ENCODE peak calls at places on chromosome 11, in seven cellular contexts. N is NCI-H1436 treated with DMSO at 0.1 percent for 48 hours; E is A549; F is AML-193; D is caudate nucleus; T is activated CD4-positive, alpha-beta T cell treated with anti-CD3 and anti-CD28 coated beads, Interleukin-2, amount 50 U/mL, for 24 hours; C is stimulated activated CD4-positive, alpha-beta T cell treated with anti-CD3 and anti-CD28 coated beads, Interleukin-1b, Interleukin-23, amount 100 ng/mL, for 1 hour. S is an unnamed sample.

GRCh38 chr11:36512016-36512415 is 1.9 kb upstream of the TRAF6 start:
- DNase-seq in N (no peak), E (no peak), F (no peak), D (no peak), T (no peak), C (no peak), S (no peak)

GRCh38 chr11:102604875-102605274 is 20.3 kb downstream of the MMP20 start:
- DNase-seq in N (no peak), E (no peak), F (no peak), D (no peak), T (no peak), C (no peak), S (no peak)

GRCh38 chr11:393219-394033 is 583 bp upstream of the PKP3 start:
- DNase-seq in N (no peak), E (peak), F (no peak), D (no peak), T (no peak), C (no peak), S (no peak)

GRCh38 chr11:102592634-102593581 is 32.2 kb downstream of the MMP20 start:
- DNase-seq in N (no peak), E (peak), F (peak), D (no peak), T (no peak), C (no peak), S (no peak)

GRCh38 chr11:110196241-110196754 is 100.1 kb downstream of the RDX start:
- DNase-seq in N (no peak), E (peak), F (no peak), D (no peak), T (no peak), C (no peak), S (no peak)

GRCh38 chr11:131762346-131763110 is 392.1 kb downstream of the NTM start:
- DNase-seq in N (no peak), E (no peak), F (no peak), D (no peak), T (no peak), C (no peak), S (no peak)

GRCh38 chr11:121249039-121249663 is 43.4 kb upstream of the SC5D start:
- DNase-seq in N (no peak), E (peak), F (peak), D (peak), T (no peak), C (no peak), S (no peak)

GRCh38 chr11:9716275-9717039 is 52.6 kb downstream of the SWAP70 start:
- DNase-seq in N (no peak), E (peak), F (peak), D (no peak), T (no peak), C (no peak), S (no peak)

GRCh38 chr11:121328967-121329653 is 36.5 kb downstream of the SC5D start:
- DNase-seq in N (peak), E (no peak), F (no peak), D (no peak), T (no peak), C (no peak), S (no peak)

GRCh38 chr11:118193910-118194566 is 17.6 kb upstream of the SCN2B start:
- DNase-seq in N (no peak), E (no peak), F (no peak), D (no peak), T (no peak), C (no peak), S (no peak)

GRCh38 chr11:70628881-70629844 is 230.8 kb downstream of the CTTN start:
- DNase-seq in N (peak), E (no peak), F (no peak), D (peak), T (no peak), C (no peak), S (no peak)

S was measured in activated naive CD8-positive, alpha-beta T cell treated with anti-CD3 and anti-CD28 coated beads, Interleukin-2, amount 50 U/mL, for 16 hours.